ENCODE peak calls at places on chromosomes 11 and 22, in eight cellular contexts. P is iPS-NIHi11, Z is fibroblast of the aortic adventitia, U is nephron progenitor cell, I is AG04449, N is EL, Y is NCI-H1436, A is iris pigment epithelial cell. F is an unnamed sample.

GRCh38 chr11:32819187-32819586 is 10.5 kb upstream of the PRRG4 start:
- DNase-seq in Y (no peak), U (no peak), N (no peak), P (no peak), I (no peak), Z (no peak), A (no peak), F (no peak)

GRCh38 chr11:120197254-120197891 is 13.5 kb upstream of the OAF start:
- DNase-seq in N (no peak), U (peak; percentile 67), I (no peak), A (no peak), Z (no peak), P (peak; percentile 62), Y (no peak), F (no peak)

GRCh38 chr11:16815047-16815767 is 76.8 kb downstream of the C11orf58 start:
- DNase-seq in U (peak; percentile 12), P (no peak), A (no peak), Y (no peak), I (no peak), Z (peak; percentile 24), N (no peak), F (no peak)

GRCh38 chr22:38129021-38129420 is 18.5 kb upstream of the BAIAP2L2 start:
- DNase-seq in P (no peak), U (no peak), I (no peak), N (no peak), Y (no peak), Z (no peak), A (no peak), F (no peak)

GRCh38 chr11:110565344-110565684 is 135.6 kb downstream of the FDX1 start:
- DNase-seq in A (peak; percentile 89), Y (no peak), N (peak; percentile 14), U (peak; percentile 26), I (no peak), Z (peak; percentile 44), P (no peak), F (peak; percentile 28)

GRCh38 chr11:91164452-91164822 is 941.6 kb upstream of the CHORDC1 start:
- DNase-seq in A (peak; percentile 3), Z (peak; percentile 16), Y (peak; percentile 7), P (no peak), U (no peak), I (no peak), N (no peak), F (peak; percentile 2)

GRCh38 chr11:119352857-119353260 is 6.4 kb upstream of the MFRP start:
- DNase-seq in Z (peak; percentile 42), U (no peak), I (no peak), Y (peak; percentile 77), P (peak; percentile 58), N (no peak), A (no peak), F (no peak)

GRCh38 chr11:90135016-90135415 is 553 bp downstream of the NAALAD2 start:
- DNase-seq in Y (no peak), Z (no peak), I (no peak), P (no peak), A (peak; percentile 7), U (no peak), N (no peak), F (no peak)

GRCh38 chr11:75916882-75917281 is 101.9 kb downstream of the UVRAG start:
- DNase-seq in U (no peak), A (no peak), Y (no peak), I (no peak), P (no peak), Z (no peak), N (no peak), F (no peak)

GRCh38 chr11:76048763-76049162 is 157.5 kb downstream of the WNT11 start:
- DNase-seq in I (no peak), N (no peak), Z (no peak), Y (no peak), P (no peak), U (peak; percentile 15), A (no peak), F (no peak)

GRCh38 chr11:67267188-67268035 is 1.1 kb downstream of the GRK2 start:
- DNase-seq in P (no peak), A (no peak), U (no peak), Z (no peak), I (no peak), Y (no peak), N (no peak), F (no peak)

GRCh38 chr11:78711732-78712131 is 137.1 kb upstream of the NARS2 start:
- DNase-seq in Y (no peak), A (no peak), I (no peak), P (no peak), N (no peak), U (no peak), Z (no peak), F (no peak)

GRCh38 chr11:63996512-63996911 is 10.3 kb downstream of the OTUB1 start:
- DNase-seq in A (no peak), U (no peak), I (no peak), Y (no peak), Z (no peak), N (no peak), P (no peak), F (no peak)

GRCh38 chr11:130580372-130580771 is 131.9 kb downstream of the ADAMTS15 start:
- DNase-seq in Z (peak; percentile 97), U (no peak), I (no peak), A (peak; percentile 75), P (peak; percentile 75), Y (no peak), N (peak; percentile 87), F (peak; percentile 94)

GRCh38 chr11:70760416-70761020 is 362.2 kb downstream of the CTTN start:
- DNase-seq in P (no peak), A (no peak), Z (no peak), N (no peak), I (no peak), U (no peak), Y (no peak), F (no peak)

GRCh38 chr11:106262852-106263251 is 185.4 kb downstream of the AASDHPPT start:
- DNase-seq in N (no peak), P (no peak), A (no peak), I (no peak), U (no peak), Y (no peak), Z (peak; percentile 29), F (peak; percentile 48)

GRCh38 chr22:27088026-27088425 is 430.6 kb downstream of the MIAT start:
- DNase-seq in U (no peak), N (peak; percentile 20), Z (peak; percentile 67), P (no peak), Y (no peak), A (peak; percentile 39), I (peak; percentile 50), F (peak; percentile 17)

GRCh38 chr11:128361451-128362020 is 225.8 kb downstream of the ETS1 start:
- DNase-seq in I (peak; percentile 34), A (peak; percentile 77), P (no peak), U (no peak), N (peak; percentile 74), Y (peak; percentile 13), Z (peak; percentile 69), F (peak; percentile 77)

GRCh38 chr22:27480487-27480886 is 321.1 kb downstream of the MN1 start:
- DNase-seq in A (no peak), U (peak; percentile 30), I (no peak), Y (no peak), Z (no peak), P (peak; percentile 67), N (no peak), F (no peak)

GRCh38 chr11:64092119-64092760 is 56.5 kb downstream of the FLRT1 start:
- DNase-seq in A (no peak), Y (no peak), P (no peak), U (no peak), Z (no peak), I (no peak), N (no peak), F (no peak)

GRCh38 chr11:43687120-43687791 is 6.7 kb downstream of the HSD17B12 start:
- DNase-seq in Z (peak; percentile 55), Y (no peak), A (peak; percentile 78), N (peak; percentile 38), I (no peak), P (no peak), U (no peak), F (peak; percentile 47)

GRCh38 chr11:94171693-94172440 is 43.2 kb downstream of the PANX1 start:
- DNase-seq in U (peak; percentile 45), I (no peak), N (peak; percentile 64), Y (peak; percentile 19), P (peak; percentile 76), Z (peak; percentile 39), A (peak; percentile 41), F (peak; percentile 24)

GRCh38 chr22:23023294-23023693 is 47.0 kb upstream of the GNAZ start:
- DNase-seq in Z (no peak), Y (no peak), I (no peak), A (no peak), U (no peak), P (no peak), N (no peak), F (no peak)

GRCh38 chr11:45717526-45717925 is 52.1 kb upstream of the CHST1 start:
- DNase-seq in P (no peak), A (no peak), Z (no peak), I (no peak), U (no peak), N (no peak), Y (no peak), F (no peak)

GRCh38 chr22:48714231-48714630 is 1113.4 kb downstream of the BRD1 start:
- DNase-seq in Y (no peak), P (no peak), Z (no peak), N (no peak), U (no peak), A (no peak), I (no peak), F (no peak)

F was measured in brain microvascular endothelial cell.